ENCODE peak calls at places on chromosome 18, in nine cellular contexts. S is nucleus accumbens; I is pancreas; Q is fibroblast of pulmonary artery; P is GM13976; Z is C1 segment of cervical spinal cord; U is NB4; V is CD4-positive, alpha-beta T cell; H is posterior cingulate gyrus. D is an unnamed sample.

GRCh38 chr18:34550156-34550555 is 159.9 kb upstream of the DTNA start:
- DNase-seq in V (no peak), Z (no peak), U (no peak), S (no peak), H (no peak), P (no peak), I (no peak), Q (no peak), D (no peak)

GRCh38 chr18:35713545-35713944 is 132.0 kb downstream of the GALNT1 start:
- DNase-seq in V (no peak), I (no peak), Z (no peak), U (no peak), H (no peak), Q (peak; percentile 69), P (no peak), S (no peak), D (no peak)

GRCh38 chr18:36203360-36203895 is 16.1 kb downstream of the MOCOS start:
- DNase-seq in Q (no peak), U (no peak), S (no peak), V (no peak), H (no peak), Z (no peak), P (no peak), I (no peak), D (no peak)

GRCh38 chr18:68244786-68245185 is 470.1 kb downstream of the TMX3 start:
- DNase-seq in Q (peak; percentile 46), H (no peak), Z (no peak), I (no peak), U (no peak), V (no peak), S (no peak), P (no peak), D (no peak)

GRCh38 chr18:22314406-22314805 is 103.3 kb downstream of the CTAGE1 start:
- DNase-seq in Q (peak; percentile 92), H (no peak), Z (no peak), U (no peak), V (no peak), P (no peak), S (no peak), I (no peak), D (peak; percentile 46)

GRCh38 chr18:6878881-6879280 is 149.4 kb downstream of the ARHGAP28 start:
- DNase-seq in Q (no peak), V (no peak), P (no peak), H (no peak), S (no peak), I (no peak), U (no peak), Z (no peak), D (no peak)

GRCh38 chr18:59820663-59821062 is 79.1 kb upstream of the PMAIP1 start:
- DNase-seq in I (no peak), H (no peak), P (no peak), Z (no peak), S (no peak), Q (no peak), U (no peak), V (no peak), D (no peak)

GRCh38 chr18:2935438-2936192 is 77.3 kb downstream of the LPIN2 start:
- DNase-seq in V (no peak), I (no peak), U (no peak), Q (peak; percentile 49), H (no peak), P (no peak), S (no peak), Z (no peak), D (no peak)

GRCh38 chr18:55781481-55781957 is 193.5 kb upstream of the TCF4 start:
- DNase-seq in V (no peak), I (no peak), Z (peak; percentile 10), Q (peak; percentile 91), P (peak; percentile 9), H (peak; percentile 59), U (peak; percentile 10), S (no peak), D (peak; percentile 66)

GRCh38 chr18:30634249-30634648 is 408.3 kb downstream of the DSC3 start:
- DNase-seq in P (no peak), Q (no peak), S (no peak), V (no peak), H (no peak), Z (no peak), U (no peak), I (no peak), D (no peak)

GRCh38 chr18:32530947-32531651 is 60.4 kb upstream of the GAREM1 start:
- DNase-seq in P (peak; percentile 12), U (peak; percentile 78), V (no peak), Q (peak; percentile 51), H (no peak), I (no peak), S (no peak), Z (no peak), D (peak; percentile 69)